ENCODE peak calls at places on chromosomes 5 and 9, in eight cellular contexts. N, B, G, D, U, R, M and Z are unnamed samples.

GRCh38 chr5:43174586-43174985 is 17.4 kb upstream of the NIM1K start:
- DNase-seq in N (no peak), B (no peak), G (no peak), D (no peak), U (no peak), R (no peak), M (no peak), Z (no peak)

GRCh38 chr9:79812099-79812498 is 240.3 kb downstream of the TLE4 start:
- DNase-seq in N (peak), B (no peak), G (no peak), D (no peak), U (no peak), R (no peak), M (no peak), Z (no peak)

GRCh38 chr9:93949073-93949693 is 6.0 kb downstream of the BARX1 start:
- DNase-seq in N (no peak), B (no peak), G (no peak), D (no peak), U (no peak), R (no peak), M (peak), Z (no peak)

GRCh38 chr9:34396276-34397214 is 19.8 kb upstream of the MYORG start:
- DNase-seq in N (no peak), B (no peak), G (no peak), D (no peak), U (no peak), R (no peak), M (no peak), Z (no peak)

GRCh38 chr5:150853560-150853959 is 7.2 kb downstream of the IRGM start:
- DNase-seq in N (no peak), B (no peak), G (no peak), D (no peak), U (no peak), R (no peak), M (no peak), Z (no peak)

GRCh38 chr5:79966479-79966878 is 24.6 kb downstream of the MTX3 start:
- DNase-seq in N (no peak), B (no peak), G (no peak), D (no peak), U (no peak), R (no peak), M (no peak), Z (no peak)

GRCh38 chr9:124771867-124772621 is 933 bp upstream of the NR6A1 start:
- DNase-seq in N (peak), B (peak), G (peak), D (peak), U (no peak), R (peak), M (peak), Z (peak)

GRCh38 chr5:96427823-96428222 is 5.2 kb downstream of the PCSK1 start:
- DNase-seq in N (peak), B (no peak), G (no peak), D (no peak), U (no peak), R (no peak), M (peak), Z (no peak)

GRCh38 chr5:115424446-115424845 is 120.1 kb downstream of the FEM1C start:
- DNase-seq in N (no peak), B (no peak), G (no peak), D (no peak), U (no peak), R (no peak), M (no peak), Z (no peak)

GRCh38 chr5:97266576-97266975 is 83.5 kb upstream of the RIOK2 start:
- DNase-seq in N (no peak), B (no peak), G (no peak), D (no peak), U (peak), R (no peak), M (no peak), Z (no peak)

GRCh38 chr5:52799358-52799982 is 11.8 kb downstream of the ITGA1 start:
- DNase-seq in N (peak), B (peak), G (peak), D (no peak), U (no peak), R (no peak), M (peak), Z (no peak)

GRCh38 chr5:122187426-122187825 is 58.1 kb downstream of the ZNF474 start:
- DNase-seq in N (no peak), B (no peak), G (no peak), D (no peak), U (no peak), R (no peak), M (no peak), Z (no peak)

GRCh38 chr9:98550206-98550820 is 158.4 kb downstream of the GABBR2 start:
- DNase-seq in N (peak), B (no peak), G (no peak), D (no peak), U (no peak), R (no peak), M (no peak), Z (no peak)

GRCh38 chr9:72974501-72974900 is 21.6 kb upstream of the ALDH1A1 start:
- DNase-seq in N (no peak), B (no peak), G (no peak), D (no peak), U (no peak), R (no peak), M (no peak), Z (no peak)

GRCh38 chr9:77848428-77848827 is 183.2 kb downstream of the GNAQ start:
- DNase-seq in N (no peak), B (peak), G (no peak), D (no peak), U (peak), R (no peak), M (no peak), Z (no peak)

GRCh38 chr5:31194458-31194808 is 947 bp downstream of the CDH6 start:
- DNase-seq in N (no peak), B (no peak), G (no peak), D (no peak), U (no peak), R (no peak), M (no peak), Z (no peak)

GRCh38 chr9:124658165-124659017 is 112.7 kb downstream of the NR6A1 start:
- DNase-seq in N (peak), B (peak), G (peak), D (peak), U (peak), R (peak), M (peak), Z (peak)

GRCh38 chr5:111742166-111742565 is 14.8 kb downstream of the NREP start:
- DNase-seq in N (no peak), B (no peak), G (no peak), D (no peak), U (no peak), R (no peak), M (no peak), Z (no peak)